ENCODE peak calls at places on chromosomes 2 and 18, in four cellular contexts. D is K562, X is GM12878, B is H1. K is an unnamed sample.

GRCh38 chr2:84676295-84676694 is 160.0 kb downstream of the DNAH6 start:
- DNase-seq in B (no peak), X (no peak), D (no peak), K (no peak)

GRCh38 chr2:71466301-71467179 is 13.2 kb downstream of the DYSF start:
- DNase-seq in X (no peak), D (no peak), B (no peak), K (peak; percentile 85)

GRCh38 chr2:200778038-200778437 is 33.7 kb upstream of the BZW1 start:
- DNase-seq in X (no peak), D (no peak), B (no peak), K (no peak)

GRCh38 chr2:9815844-9816279 is 27.4 kb upstream of the TAF1B start:
- DNase-seq in B (no peak), X (no peak), D (no peak), K (no peak)

GRCh38 chr2:190465060-190465459 is 56.9 kb downstream of the MFSD6 start:
- DNase-seq in X (no peak), B (no peak), D (no peak), K (no peak)

GRCh38 chr2:186891219-186891621 is 42.2 kb upstream of the ZSWIM2 start:
- DNase-seq in D (no peak), X (no peak), B (no peak), K (no peak)

GRCh38 chr18:32219431-32219830 is 29.6 kb downstream of the MEP1B start:
- DNase-seq in D (no peak), B (no peak), X (no peak), K (no peak)

GRCh38 chr2:133365117-133365516 is 203.1 kb downstream of the NCKAP5 start:
- DNase-seq in B (no peak), D (no peak), X (no peak), K (no peak)

GRCh38 chr2:168244318-168244717 is 3.1 kb downstream of the STK39 start:
- DNase-seq in B (no peak), X (no peak), D (no peak), K (no peak)

GRCh38 chr2:237631029-237631785 is 3.8 kb downstream of the LRRFIP1 start:
- DNase-seq in B (no peak), X (no peak), D (no peak), K (no peak)

GRCh38 chr2:131156452-131157149 is 51.5 kb downstream of the PLEKHB2 start:
- DNase-seq in D (peak; percentile 19), X (no peak), B (no peak), K (peak; percentile 39)

GRCh38 chr18:12769644-12770440 is 67.0 kb downstream of the PSMG2 start:
- DNase-seq in X (no peak), B (no peak), D (no peak), K (no peak)

GRCh38 chr2:157480182-157480961 is 36.5 kb upstream of the CYTIP start:
- DNase-seq in B (no peak), X (no peak), D (no peak), K (no peak)

GRCh38 chr2:206031162-206031784 is 54.7 kb downstream of the INO80D start:
- DNase-seq in B (no peak), D (no peak), X (peak; percentile 3), K (no peak)

GRCh38 chr2:85737481-85737880 is 16.3 kb upstream of the ATOH8 start:
- DNase-seq in B (no peak), D (no peak), X (no peak), K (no peak)

GRCh38 chr2:45860136-45861106 is 208.9 kb downstream of the PRKCE start:
- DNase-seq in B (no peak), D (no peak), X (no peak), K (peak; percentile 69)

GRCh38 chr2:157413342-157414035 is 30.4 kb downstream of the CYTIP start:
- DNase-seq in D (no peak), B (no peak), X (peak; percentile 97), K (no peak)

GRCh38 chr2:158726906-158727592 is 68.1 kb upstream of the DAPL1 start:
- DNase-seq in X (no peak), D (no peak), B (no peak), K (peak; percentile 39)

GRCh38 chr18:31684279-31685096 is at the start of gene B4GALT6:
- DNase-seq in D (peak; percentile 16), X (no peak), B (peak; percentile 34), K (peak; percentile 83)

GRCh38 chr2:114066186-114066747 is 176.4 kb downstream of the ACTR3 start:
- DNase-seq in X (no peak), D (no peak), B (no peak), K (no peak)

GRCh38 chr2:235989591-235989990 is 178.6 kb downstream of the GBX2 start:
- DNase-seq in D (no peak), X (no peak), B (no peak), K (no peak)

GRCh38 chr18:3283253-3283863 is 21.4 kb downstream of the MYL12B start:
- DNase-seq in X (no peak), D (no peak), B (no peak), K (no peak)

GRCh38 chr2:37855283-37856041 is 69.6 kb upstream of the RMDN2 start:
- DNase-seq in X (no peak), D (no peak), B (no peak), K (no peak)

GRCh38 chr2:149080104-149080503 is 41.6 kb downstream of the LYPD6B start:
- DNase-seq in X (no peak), B (no peak), D (no peak), K (no peak)

GRCh38 chr2:27123302-27124150 is at the start of gene ABHD1:
- DNase-seq in D (peak; percentile 64), B (no peak), X (no peak), K (peak; percentile 94)
- TF ChIP-seq NRF1 in D (peak; percentile 72), B (no peak), X (no peak), K (peak; percentile 34)

GRCh38 chr2:47041065-47041464 is 114.0 kb downstream of the STPG4 start:
- DNase-seq in X (no peak), B (no peak), D (no peak), K (peak; percentile 71)

GRCh38 chr2:47039502-47039870 is 115.6 kb downstream of the STPG4 start:
- DNase-seq in B (no peak), X (no peak), D (no peak), K (no peak)

GRCh38 chr2:47038656-47039501 is 116.2 kb downstream of the STPG4 start:
- DNase-seq in D (no peak), B (no peak), X (peak; percentile 27), K (no peak)

GRCh38 chr2:47040662-47041061 is 114.4 kb downstream of the STPG4 start:
- DNase-seq in D (no peak), X (no peak), B (no peak), K (no peak)

DNA sequence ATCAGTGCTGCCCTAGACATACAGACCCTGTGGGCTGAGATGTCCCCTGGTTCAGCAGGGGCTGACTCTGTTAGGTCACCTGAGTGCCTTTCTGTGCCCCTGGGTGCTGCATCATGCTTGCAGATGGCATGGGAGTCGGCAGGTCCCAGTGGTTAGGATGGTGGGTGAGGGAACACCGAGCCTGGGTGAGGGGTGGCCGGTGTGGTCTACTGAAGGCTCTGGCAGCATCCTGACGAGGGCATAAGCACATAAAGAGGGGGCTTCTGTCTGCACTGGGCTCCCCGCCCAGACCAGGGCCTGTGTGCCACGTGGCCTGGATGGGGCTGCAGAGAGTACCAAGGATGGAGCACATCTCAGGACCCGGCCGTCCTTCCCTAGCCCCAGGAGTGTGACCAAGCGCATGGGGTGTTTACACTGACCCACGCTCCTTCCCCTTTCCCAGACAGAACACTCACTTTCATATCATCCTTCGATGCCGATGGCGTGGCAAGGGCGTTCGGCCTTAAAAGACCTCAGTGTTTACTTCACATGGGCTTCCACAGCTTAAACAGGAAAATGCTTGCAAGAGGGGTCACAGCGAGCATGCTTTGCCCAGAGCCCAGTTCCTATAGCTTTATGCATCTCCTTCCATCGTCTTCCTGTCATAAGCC is 115.1 kb downstream of the STPG4 start:
- DNase-seq in B (no peak), X (no peak), D (no peak), K (no peak)
- TF ChIP-seq POLR2AphosphoS5 in B (no peak), X (no peak), D (no peak), K (no peak)

GRCh38 chr2:230952226-230952956 is 27.3 kb upstream of the GPR55 start:
- DNase-seq in D (no peak), B (no peak), X (no peak), K (no peak)

GRCh38 chr2:230955163-230955779 is 30.2 kb upstream of the GPR55 start:
- DNase-seq in X (no peak), D (no peak), B (no peak), K (no peak)

GRCh38 chr2:230953843-230954242 is 28.8 kb upstream of the GPR55 start:
- DNase-seq in B (no peak), D (no peak), X (no peak), K (no peak)

GRCh38 chr2:230956827-230957755 is 32.0 kb upstream of the GPR55 start:
- DNase-seq in D (peak; percentile 18), B (no peak), X (peak; percentile 91), K (peak; percentile 84)

DNA sequence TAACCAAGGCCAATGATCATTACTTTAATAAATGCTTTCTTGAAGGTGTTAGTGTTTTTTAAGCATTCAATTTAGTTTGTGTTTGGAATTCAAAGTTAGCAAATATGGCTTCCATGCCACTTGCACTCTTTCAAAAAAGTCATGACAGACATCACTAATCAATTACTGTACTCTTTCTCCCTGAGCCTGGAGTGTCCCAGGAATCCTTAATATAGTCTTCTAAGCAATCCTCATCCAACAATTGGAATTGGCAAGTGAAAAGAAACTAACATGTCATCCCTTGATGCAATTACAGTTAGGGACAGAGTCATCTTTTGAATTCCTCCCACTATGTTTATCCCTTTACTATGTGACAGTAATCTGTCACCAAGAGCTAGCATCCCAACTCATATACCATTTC is 29.7 kb upstream of the GPR55 start:
- DNase-seq in X (no peak), B (no peak), D (no peak), K (no peak)
- TF ChIP-seq NRF1 in X (no peak), B (no peak), D (no peak), K (no peak)

GRCh38 chr18:8705280-8705940 is at the start of gene MTCL1:
- DNase-seq in X (no peak), B (no peak), D (no peak), K (peak; percentile 89)
- TF ChIP-seq POLR2AphosphoS5 in X (no peak), B (no peak), D (no peak), K (no peak)

K was measured in SK-N-SH.